ENCODE peak calls at places on chromosome X, in seven cellular contexts. F is SK-N-SH, J is GM12878, Y is K562, S is H1, W is HCT116, G is HepG2. A is an unnamed sample.

GRCh38 chrX:155611302-155611701 is 1.4 kb downstream of the TMLHE start:
- DNase-seq in S (no peak), W (no peak), F (no peak), G (no peak), J (no peak), Y (no peak), A (no peak)

GRCh38 chrX:97399400-97399799 is 515.7 kb downstream of the RPA4 start:
- DNase-seq in J (peak; percentile 44), F (no peak), S (no peak), W (no peak), G (no peak), Y (peak; percentile 2), A (no peak)

GRCh38 chrX:10726647-10727046 is 106.3 kb upstream of the MID1 start:
- DNase-seq in F (no peak), S (no peak), J (no peak), W (no peak), G (no peak), Y (no peak), A (peak; percentile 27)

GRCh38 chrX:67334323-67334722 is 209.5 kb upstream of the AR start:
- DNase-seq in W (no peak), F (no peak), J (no peak), S (no peak), Y (no peak), G (no peak), A (no peak)

GRCh38 chrX:86171366-86171765 is 23.1 kb downstream of the DACH2 start:
- DNase-seq in S (peak; percentile 23), G (peak; percentile 35), W (no peak), Y (peak; percentile 11), F (peak; percentile 4), J (no peak), A (peak; percentile 50)

GRCh38 chrX:70030242-70030823 is 19.4 kb downstream of the AWAT2 start:
- DNase-seq in W (peak; percentile 22), Y (peak; percentile 53), F (peak; percentile 52), G (peak; percentile 7), J (no peak), S (no peak), A (peak; percentile 14)

GRCh38 chrX:10685923-10686595 is 65.7 kb upstream of the MID1 start:
- DNase-seq in S (no peak), Y (no peak), G (no peak), J (no peak), W (no peak), F (no peak), A (no peak)

GRCh38 chrX:39813631-39814246 is 284.0 kb downstream of the BCOR start:
- DNase-seq in Y (no peak), G (no peak), W (no peak), F (peak; percentile 71), S (no peak), J (no peak), A (no peak)

GRCh38 chrX:1453951-1454785 is 1.5 kb upstream of the ASMTL start:
- DNase-seq in G (peak; percentile 70), Y (peak; percentile 84), F (peak; percentile 85), J (no peak), S (peak; percentile 70), W (peak; percentile 36), A (peak; percentile 83)

GRCh38 chrX:40102393-40103381 is 4.9 kb upstream of the BCOR start:
- DNase-seq in W (no peak), F (no peak), Y (peak; percentile 68), J (no peak), G (no peak), S (no peak), A (no peak)

GRCh38 chrX:74133156-74133796 is 170.7 kb upstream of the ZCCHC13 start:
- DNase-seq in W (peak; percentile 10), Y (peak; percentile 56), J (peak; percentile 19), G (peak; percentile 46), S (no peak), F (peak; percentile 63), A (peak; percentile 10)

GRCh38 chrX:144327515-144327914 is 443.6 kb downstream of the UBE2NL start:
- DNase-seq in J (no peak), S (no peak), Y (no peak), G (no peak), W (no peak), F (no peak), A (no peak)

GRCh38 chrX:40647307-40648197 is at the start of gene CXorf38:
- DNase-seq in Y (peak; percentile 93), S (peak; percentile 65), G (peak; percentile 69), W (peak; percentile 66), F (peak; percentile 96), J (peak; percentile 68), A (peak; percentile 93)

GRCh38 chrX:97672138-97672537 is 788.4 kb downstream of the RPA4 start:
- DNase-seq in F (no peak), S (no peak), Y (no peak), G (no peak), J (no peak), W (no peak), A (no peak)

GRCh38 chrX:72108666-72109065 is 23.0 kb downstream of the RTL5 start:
- DNase-seq in G (no peak), J (no peak), F (no peak), Y (no peak), W (no peak), S (no peak), A (no peak)

GRCh38 chrX:17654116-17654515 is 83.2 kb upstream of the SCML1 start:
- DNase-seq in G (no peak), S (no peak), F (no peak), J (no peak), W (no peak), Y (no peak), A (no peak)

GRCh38 chrX:41785685-41786084 is 61.7 kb downstream of the GPR82 start:
- DNase-seq in W (no peak), G (no peak), J (no peak), F (no peak), Y (peak; percentile 1), S (no peak), A (no peak)

GRCh38 chrX:148670277-148670676 is 169.9 kb downstream of the AFF2 start:
- DNase-seq in J (no peak), W (no peak), S (no peak), G (no peak), Y (no peak), F (no peak), A (no peak)

DNA sequence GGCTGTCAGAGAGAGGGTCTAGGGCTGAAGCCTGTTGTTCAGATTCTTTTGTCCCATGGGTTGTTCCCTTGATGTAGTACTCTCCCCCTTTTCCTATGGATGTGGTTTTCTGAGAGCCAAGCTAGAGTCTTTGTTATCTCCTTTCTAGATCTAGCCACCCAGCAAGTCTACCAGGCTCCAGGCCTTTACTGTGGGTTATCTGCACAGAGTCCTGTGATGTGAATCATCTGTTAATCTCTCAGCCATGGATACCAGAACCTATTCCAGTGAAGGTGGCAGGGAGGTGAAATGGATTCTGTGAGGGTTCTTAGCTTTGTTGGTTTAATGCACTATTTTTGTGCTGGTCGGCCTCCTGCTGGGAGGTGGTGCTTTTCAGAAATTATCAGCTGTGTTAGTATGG is 109.5 kb downstream of the PRR32 start:
- DNase-seq in J (no peak), S (no peak), F (no peak), Y (no peak), G (no peak), W (no peak), A (no peak)
- TF ChIP-seq JUND in J (no peak), S (no peak), F (no peak), Y (no peak), G (no peak), W (no peak), A (no peak)

GRCh38 chrX:51608766-51609165 is 9.9 kb downstream of the CENPVL3 start:
- DNase-seq in Y (no peak), F (no peak), S (no peak), G (no peak), J (no peak), W (no peak), A (no peak)

DNA sequence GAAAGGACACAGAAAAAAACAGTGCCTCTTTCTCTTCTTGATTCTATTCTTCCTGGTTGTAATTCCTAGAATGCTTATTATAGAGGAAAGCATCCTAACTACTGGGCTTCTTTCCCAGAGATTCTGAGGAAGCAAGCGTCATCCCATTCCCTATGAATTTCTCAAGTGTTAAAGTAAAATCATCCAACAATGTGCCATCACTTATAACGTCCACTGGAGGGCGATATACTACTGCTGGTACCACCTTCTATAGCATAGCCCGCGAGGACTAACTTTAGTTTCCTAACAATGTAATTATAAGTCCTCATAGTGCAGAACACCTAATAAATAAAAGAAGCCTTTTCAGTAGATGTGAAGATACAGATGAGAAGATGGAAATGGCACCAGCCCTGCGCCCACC is 4.4 kb downstream of the CENPVL3 start:
- DNase-seq in S (no peak), F (peak; percentile 47), G (peak; percentile 2), J (no peak), Y (peak; percentile 21), W (peak; percentile 6), A (peak; percentile 48)
- TF ChIP-seq JUND in S (no peak), F (no peak), G (no peak), J (no peak), Y (no peak), W (no peak), A (no peak)

DNA sequence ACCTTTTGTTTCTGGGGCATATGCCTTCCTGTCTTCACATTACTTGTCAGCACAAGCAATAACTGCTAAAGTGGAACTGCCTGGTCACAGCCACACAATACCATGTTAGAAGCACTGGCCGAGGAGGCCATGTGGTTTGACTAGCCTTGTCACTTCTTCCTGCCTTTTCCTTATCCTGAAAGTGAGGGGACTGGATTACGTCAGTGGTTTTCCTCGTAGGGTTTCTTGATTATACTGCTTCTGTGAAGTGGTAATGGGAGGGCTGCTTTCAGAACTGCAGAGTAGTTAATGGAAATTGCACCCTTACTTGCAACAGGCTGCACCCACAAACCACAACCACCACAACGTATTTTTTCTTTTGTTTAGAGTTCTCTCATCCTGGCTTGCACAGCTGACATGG is 26.6 kb downstream of the ZRSR2 start:
- DNase-seq in W (no peak), J (peak; percentile 9), G (no peak), S (no peak), Y (no peak), F (peak; percentile 29), A (no peak)
- TF ChIP-seq JUND in W (no peak), J (no peak), G (no peak), S (no peak), Y (no peak), F (no peak), A (no peak)

DNA sequence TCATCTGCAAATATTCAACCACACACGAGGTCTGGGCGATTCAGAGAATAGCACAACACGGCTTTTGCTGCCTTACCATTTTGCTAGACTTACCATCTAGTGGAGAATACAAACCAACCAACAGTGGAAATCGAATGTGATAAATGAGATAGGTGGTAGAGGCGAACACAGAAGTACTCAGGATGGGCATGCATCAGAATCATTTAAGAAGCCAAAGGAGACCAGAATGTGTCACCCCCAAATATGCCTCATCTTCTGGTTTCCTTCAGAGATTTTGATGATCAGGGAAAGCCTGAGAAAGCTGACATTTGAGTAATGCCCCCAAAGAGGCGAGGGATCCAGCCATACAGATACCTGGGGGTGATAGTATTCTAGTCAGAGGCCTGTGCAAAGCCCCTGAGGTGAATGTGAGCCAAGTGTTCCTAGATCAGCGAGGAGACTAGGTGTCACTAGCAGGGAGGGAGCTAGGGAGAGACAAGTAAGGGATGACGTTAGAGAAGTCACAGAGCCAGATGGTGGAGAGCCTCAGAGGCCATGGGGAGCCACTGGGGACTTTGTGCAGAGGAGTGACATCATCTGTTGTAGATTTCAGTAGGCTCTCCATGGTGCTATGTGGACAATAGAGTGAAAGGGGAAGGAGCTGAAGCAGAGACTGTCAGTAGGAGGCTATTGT is 1.7 kb downstream of the MTMR1 start:
- DNase-seq in F (no peak), S (no peak), J (no peak), W (no peak), G (no peak), Y (peak; percentile 24), A (no peak)
- TF ChIP-seq JUND in F (no peak), S (no peak), J (no peak), W (no peak), G (no peak), Y (no peak), A (no peak)

A was measured in T47D.